ENCODE peak calls at places on chromosomes 3 and 15, in eight cellular contexts. One of them, this sample, is unnamed.

GRCh38 chr3:150180349-150180748 is 209.7 kb upstream of the PFN2 start:
- DNase-seq in SHP77: no peak
- DNase-seq in progenitor cell of endocrine pancreas: no peak
- DNase-seq in left lobe of liver: no peak
- DNase-seq in posterior vena cava: no peak
- DNase-seq in germinal center: no peak
- DNase-seq in IMR-90: peak
- DNase-seq in OCI-M1: no peak
- DNase-seq in this sample: peak

GRCh38 chr3:43692085-43692484 is 1.3 kb downstream of the ABHD5 start:
- DNase-seq in SHP77: no peak
- DNase-seq in progenitor cell of endocrine pancreas: no peak
- DNase-seq in left lobe of liver: no peak
- DNase-seq in posterior vena cava: no peak
- DNase-seq in germinal center: no peak
- DNase-seq in IMR-90: no peak
- DNase-seq in OCI-M1: peak
- DNase-seq in this sample: no peak

GRCh38 chr3:107367353-107367752 is 9.9 kb upstream of the CCDC54 start:
- DNase-seq in SHP77: no peak
- DNase-seq in progenitor cell of endocrine pancreas: no peak
- DNase-seq in left lobe of liver: no peak
- DNase-seq in posterior vena cava: no peak
- DNase-seq in germinal center: no peak
- DNase-seq in IMR-90: peak
- DNase-seq in OCI-M1: peak
- DNase-seq in this sample: peak

GRCh38 chr3:18079739-18080138 is 337.3 kb upstream of the TBC1D5 start:
- DNase-seq in SHP77: no peak
- DNase-seq in progenitor cell of endocrine pancreas: no peak
- DNase-seq in left lobe of liver: no peak
- DNase-seq in posterior vena cava: no peak
- DNase-seq in germinal center: no peak
- DNase-seq in IMR-90: peak
- DNase-seq in OCI-M1: peak
- DNase-seq in this sample: peak

GRCh38 chr3:189834462-189834861 is 203.3 kb downstream of the TP63 start:
- DNase-seq in SHP77: no peak
- DNase-seq in progenitor cell of endocrine pancreas: no peak
- DNase-seq in left lobe of liver: no peak
- DNase-seq in posterior vena cava: no peak
- DNase-seq in germinal center: no peak
- DNase-seq in IMR-90: no peak
- DNase-seq in OCI-M1: no peak
- DNase-seq in this sample: no peak

GRCh38 chr15:62766599-62766998 is 275.9 kb upstream of the TPM1 start:
- DNase-seq in SHP77: no peak
- DNase-seq in progenitor cell of endocrine pancreas: no peak
- DNase-seq in left lobe of liver: no peak
- DNase-seq in posterior vena cava: no peak
- DNase-seq in germinal center: no peak
- DNase-seq in IMR-90: no peak
- DNase-seq in OCI-M1: no peak
- DNase-seq in this sample: no peak

GRCh38 chr3:114896978-114897377 is 250.1 kb downstream of the ZBTB20 start:
- DNase-seq in SHP77: no peak
- DNase-seq in progenitor cell of endocrine pancreas: no peak
- DNase-seq in left lobe of liver: no peak
- DNase-seq in posterior vena cava: no peak
- DNase-seq in germinal center: no peak
- DNase-seq in IMR-90: no peak
- DNase-seq in OCI-M1: no peak
- DNase-seq in this sample: no peak

GRCh38 chr3:120791958-120792357 is 49.4 kb downstream of the GTF2E1 start:
- DNase-seq in SHP77: no peak
- DNase-seq in progenitor cell of endocrine pancreas: no peak
- DNase-seq in left lobe of liver: no peak
- DNase-seq in posterior vena cava: no peak
- DNase-seq in germinal center: no peak
- DNase-seq in IMR-90: peak
- DNase-seq in OCI-M1: no peak
- DNase-seq in this sample: peak

This sample was measured in EL.